ENCODE peak calls at places on chromosomes 5 and 9, in five cellular contexts. E is A549, A is HepG2, D is H1, Q is GM12878. P is an unnamed sample.

GRCh38 chr5:61301820-61302563 is 30.1 kb upstream of the ZSWIM6 start:
- DNase-seq in E (peak; percentile 96), D (no peak), A (peak; percentile 98), Q (no peak), P (no peak)

GRCh38 chr9:101466863-101467262 is 31.3 kb upstream of the ALDOB start:
- DNase-seq in A (no peak), E (no peak), Q (no peak), D (no peak), P (no peak)

GRCh38 chr9:4662989-4663792 is 1.1 kb downstream of the PLPP6 start:
- DNase-seq in D (no peak), Q (no peak), A (peak; percentile 65), E (peak; percentile 38), P (no peak)

GRCh38 chr9:121937248-121937647 is 155.9 kb downstream of the TTLL11 start:
- DNase-seq in Q (no peak), E (no peak), A (no peak), D (no peak), P (no peak)

GRCh38 chr9:137280478-137281344 is 3.2 kb downstream of the TOR4A start:
- DNase-seq in D (peak; percentile 78), Q (no peak), E (no peak), A (no peak), P (no peak)

GRCh38 chr9:83972286-83972685 is 7.7 kb downstream of the HNRNPK start:
- DNase-seq in A (no peak), D (no peak), Q (no peak), E (no peak), P (no peak)

GRCh38 chr9:87714819-87715218 is 11.1 kb upstream of the CTSL start:
- DNase-seq in Q (no peak), D (no peak), A (peak; percentile 89), E (peak; percentile 78), P (peak; percentile 67)

GRCh38 chr9:129458663-129459549 is 162.0 kb downstream of the C9orf50 start:
- DNase-seq in A (no peak), D (no peak), Q (no peak), E (no peak), P (no peak)

GRCh38 chr5:124605516-124605915 is 140.9 kb downstream of the ZNF608 start:
- DNase-seq in E (no peak), A (peak; percentile 90), D (no peak), Q (no peak), P (no peak)

GRCh38 chr9:137088121-137088520 is 1.3 kb downstream of the MAN1B1 start:
- DNase-seq in A (no peak), D (no peak), Q (no peak), E (no peak), P (no peak)

GRCh38 chr9:113702423-113702755 is 173.7 kb upstream of the ZNF618 start:
- DNase-seq in A (no peak), E (no peak), D (no peak), Q (no peak), P (no peak)

GRCh38 chr9:7791364-7791763 is 8.2 kb downstream of the DMAC1 start:
- DNase-seq in D (no peak), Q (no peak), E (no peak), A (no peak), P (no peak)

GRCh38 chr5:93583799-93584530 is 943 bp downstream of the NR2F1 start:
- DNase-seq in Q (no peak), A (peak; percentile 32), D (no peak), E (peak; percentile 54), P (no peak)

GRCh38 chr9:77944556-77945261 is 86.9 kb downstream of the GNAQ start:
- DNase-seq in E (peak; percentile 13), Q (no peak), A (no peak), D (no peak), P (no peak)

GRCh38 chr9:124946167-124946566 is 5.3 kb upstream of the GOLGA1 start:
- DNase-seq in A (no peak), Q (no peak), D (no peak), E (no peak), P (no peak)

GRCh38 chr5:67511911-67512310 is 315.3 kb upstream of the CD180 start:
- DNase-seq in Q (no peak), E (no peak), A (no peak), D (no peak), P (no peak)

GRCh38 chr9:115615821-115616665 is 498.1 kb upstream of the TNC start:
- DNase-seq in Q (no peak), A (no peak), E (peak; percentile 82), D (no peak), P (no peak)

GRCh38 chr9:20280330-20280729 is 342.0 kb downstream of the MLLT3 start:
- DNase-seq in A (no peak), Q (no peak), E (no peak), D (no peak), P (no peak)

GRCh38 chr9:116287721-116288120 is 134.1 kb downstream of the PAPPA start:
- DNase-seq in E (no peak), A (no peak), D (no peak), Q (no peak), P (no peak)

GRCh38 chr9:29750062-29750461 is 2176.8 kb upstream of the C9orf72 start:
- DNase-seq in E (no peak), Q (no peak), D (no peak), A (no peak), P (no peak)

GRCh38 chr5:32707394-32707997 is 3.6 kb upstream of the NPR3 start:
- DNase-seq in A (peak; percentile 27), E (peak; percentile 51), Q (no peak), D (no peak), P (no peak)

GRCh38 chr5:29402270-29402669 is 1791.2 kb upstream of the CDH6 start:
- DNase-seq in Q (no peak), D (no peak), A (no peak), E (no peak), P (no peak)

GRCh38 chr5:169222934-169223594 is 77.9 kb downstream of the SLIT3 start:
- DNase-seq in D (no peak), A (no peak), E (no peak), Q (no peak), P (no peak)

GRCh38 chr5:2817031-2817603 is 65.6 kb upstream of the IRX2 start:
- DNase-seq in E (no peak), Q (no peak), D (no peak), A (no peak), P (no peak)

GRCh38 chr9:21597284-21597683 is 115.2 kb upstream of the IFNE start:
- DNase-seq in E (no peak), A (no peak), D (no peak), Q (no peak), P (no peak)

GRCh38 chr5:54243483-54244080 is 66.8 kb downstream of the ARL15 start:
- DNase-seq in D (no peak), A (peak; percentile 31), E (peak; percentile 52), Q (no peak), P (peak; percentile 31)

GRCh38 chr9:903886-904285 is 62.4 kb downstream of the DMRT1 start:
- DNase-seq in E (no peak), A (no peak), D (no peak), Q (no peak), P (no peak)

DNA sequence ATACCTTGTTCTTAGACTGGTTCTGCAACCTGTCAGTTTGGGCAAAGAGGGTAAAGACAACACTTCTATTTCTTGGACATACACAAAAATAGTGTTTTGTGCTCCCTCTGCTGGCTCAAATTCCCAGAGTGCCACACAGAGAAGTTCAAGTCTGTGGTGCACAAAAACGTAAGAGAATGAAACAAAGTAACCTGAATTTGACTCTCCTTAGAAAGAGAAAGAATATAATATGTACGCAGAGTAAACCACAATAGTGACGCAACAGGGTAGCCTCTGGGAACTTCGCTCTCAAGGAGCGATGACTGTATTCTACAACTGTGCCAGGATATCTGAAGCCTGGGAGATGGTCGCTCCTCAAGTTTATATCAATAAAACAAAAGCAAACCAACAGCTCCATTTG is 18.5 kb downstream of the DDX31 start:
- DNase-seq in A (no peak), Q (no peak), E (peak; percentile 31), D (no peak), P (no peak)
- TF ChIP-seq KDM1A in A (no peak), Q (no peak), E (no peak), D (no peak), P (no peak)

GRCh38 chr5:174723315-174723978 is 935 bp upstream of the MSX2 start:
- DNase-seq in E (no peak), Q (no peak), D (no peak), A (no peak), P (no peak)

GRCh38 chr5:174725991-174726601 is 1.7 kb downstream of the MSX2 start:
- DNase-seq in E (no peak), A (no peak), Q (no peak), D (no peak), P (no peak)

GRCh38 chr5:174725261-174725990 is 1.0 kb downstream of the MSX2 start:
- DNase-seq in D (no peak), E (no peak), A (no peak), Q (no peak), P (no peak)

GRCh38 chr5:174723979-174724483 is 351 bp upstream of the MSX2 start:
- DNase-seq in A (no peak), D (peak; percentile 54), E (peak; percentile 23), Q (no peak), P (no peak)

GRCh38 chr5:174724484-174725260 is at the start of gene MSX2:
- DNase-seq in Q (no peak), D (peak; percentile 82), E (peak; percentile 88), A (no peak), P (peak; percentile 67)
- TF ChIP-seq KDM1A in Q (no peak), D (no peak), E (no peak), A (no peak), P (no peak)

DNA sequence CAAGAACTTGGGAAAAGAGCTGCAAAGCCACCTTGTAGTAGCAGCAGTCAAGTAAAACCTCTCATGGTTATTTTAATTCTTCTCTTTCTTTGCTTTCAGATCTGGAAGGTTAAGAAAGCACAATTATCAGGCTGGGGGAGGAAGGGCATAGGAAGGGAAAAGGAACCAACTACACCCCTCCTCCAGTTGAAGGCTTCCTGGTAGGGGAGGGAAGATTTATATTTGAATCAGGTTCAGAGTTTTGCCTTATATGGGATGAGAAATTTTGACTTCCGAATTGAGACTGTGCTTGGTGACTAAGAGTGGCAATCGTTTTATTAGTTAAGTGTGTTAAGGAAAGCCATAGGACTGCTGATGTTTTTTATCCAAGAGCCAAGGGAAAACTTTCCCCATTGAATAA is 115.5 kb upstream of the EPB41L4A start:
- DNase-seq in E (no peak), D (no peak), A (no peak), Q (no peak), P (no peak)
- TF ChIP-seq KDM1A in E (no peak), D (no peak), A (no peak), Q (no peak), P (no peak)

DNA sequence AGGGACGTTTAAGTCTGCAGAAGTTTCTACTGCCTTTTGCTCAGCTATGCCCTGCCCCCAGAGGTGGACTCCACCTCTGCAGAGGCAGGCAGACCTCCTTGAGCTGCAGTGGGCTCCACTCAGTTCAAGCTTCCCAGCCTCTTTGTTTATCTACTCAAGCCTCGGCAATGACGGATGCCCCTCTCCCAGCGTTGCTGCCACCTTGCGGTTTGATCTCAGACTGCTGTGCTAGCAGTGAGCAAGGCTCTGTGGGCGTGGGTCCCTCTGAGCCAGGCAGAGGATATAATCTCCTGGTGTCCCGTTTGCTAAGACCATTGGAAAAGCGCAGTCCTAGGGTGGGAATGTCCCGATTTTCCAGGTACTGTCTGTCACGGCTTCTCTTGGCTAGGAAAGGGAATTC is 2188.5 kb upstream of the WWC1 start:
- DNase-seq in A (no peak), Q (no peak), D (no peak), E (no peak), P (no peak)
- TF ChIP-seq KDM1A in A (no peak), Q (no peak), D (no peak), E (no peak), P (no peak)

GRCh38 chr9:93084471-93084881 is 11.5 kb upstream of the CARD19 start:
- DNase-seq in Q (no peak), D (no peak), E (no peak), A (no peak), P (no peak)
- TF ChIP-seq KDM1A in Q (no peak), D (no peak), E (no peak), A (no peak), P (no peak)